ENCODE peak calls at places on chromosome 3, in nine cellular contexts. One of them, this sample, is unnamed.

GRCh38 chr3:136818191-136818850 is 605 bp upstream of the SLC35G2 start:
- DNase-seq in neural progenitor cell: peak
- DNase-seq in psoas muscle: peak
- DNase-seq in colonic mucosa: no peak
- DNase-seq in lung: no peak
- DNase-seq in stomach: peak
- DNase-seq in fibroblast of lung: peak
- DNase-seq in pancreas: peak
- DNase-seq in OCI-LY7: peak
- DNase-seq in this sample: no peak

GRCh38 chr3:37968784-37969600 is 21.6 kb upstream of the VILL start:
- DNase-seq in neural progenitor cell: no peak
- DNase-seq in psoas muscle: no peak
- DNase-seq in colonic mucosa: no peak
- DNase-seq in lung: no peak
- DNase-seq in stomach: no peak
- DNase-seq in fibroblast of lung: no peak
- DNase-seq in pancreas: no peak
- DNase-seq in OCI-LY7: no peak
- DNase-seq in this sample: no peak

GRCh38 chr3:182792901-182793662 is at the start of gene ATP11B:
- DNase-seq in neural progenitor cell: peak
- DNase-seq in psoas muscle: peak
- DNase-seq in colonic mucosa: peak
- DNase-seq in lung: peak
- DNase-seq in stomach: peak
- DNase-seq in fibroblast of lung: peak
- DNase-seq in pancreas: peak
- DNase-seq in OCI-LY7: peak
- DNase-seq in this sample: peak

GRCh38 chr3:61589856-61590255 is 28.5 kb downstream of the PTPRG start:
- DNase-seq in neural progenitor cell: no peak
- DNase-seq in psoas muscle: no peak
- DNase-seq in colonic mucosa: no peak
- DNase-seq in lung: no peak
- DNase-seq in stomach: no peak
- DNase-seq in fibroblast of lung: peak
- DNase-seq in pancreas: no peak
- DNase-seq in OCI-LY7: no peak
- DNase-seq in this sample: no peak

GRCh38 chr3:188240189-188240981 is 86.4 kb downstream of the LPP start:
- DNase-seq in neural progenitor cell: peak
- DNase-seq in psoas muscle: no peak
- DNase-seq in colonic mucosa: no peak
- DNase-seq in lung: no peak
- DNase-seq in stomach: no peak
- DNase-seq in fibroblast of lung: no peak
- DNase-seq in pancreas: no peak
- DNase-seq in OCI-LY7: peak
- DNase-seq in this sample: no peak

GRCh38 chr3:17424137-17424536 is 318.3 kb downstream of the TBC1D5 start:
- DNase-seq in neural progenitor cell: no peak
- DNase-seq in psoas muscle: no peak
- DNase-seq in colonic mucosa: no peak
- DNase-seq in lung: no peak
- DNase-seq in stomach: no peak
- DNase-seq in fibroblast of lung: peak
- DNase-seq in pancreas: no peak
- DNase-seq in OCI-LY7: no peak
- DNase-seq in this sample: no peak

GRCh38 chr3:33278106-33278672 is 947 bp downstream of the FBXL2 start:
- DNase-seq in neural progenitor cell: no peak
- DNase-seq in psoas muscle: no peak
- DNase-seq in colonic mucosa: no peak
- DNase-seq in lung: no peak
- DNase-seq in stomach: no peak
- DNase-seq in fibroblast of lung: peak
- DNase-seq in pancreas: no peak
- DNase-seq in OCI-LY7: no peak
- DNase-seq in this sample: peak

GRCh38 chr3:72255736-72256559 is 471.0 kb upstream of the PROK2 start:
- DNase-seq in neural progenitor cell: no peak
- DNase-seq in psoas muscle: no peak
- DNase-seq in colonic mucosa: peak
- DNase-seq in lung: no peak
- DNase-seq in stomach: peak
- DNase-seq in fibroblast of lung: peak
- DNase-seq in pancreas: peak
- DNase-seq in OCI-LY7: no peak
- DNase-seq in this sample: peak

GRCh38 chr3:100766069-100766468 is 56.8 kb downstream of the TFG start:
- DNase-seq in neural progenitor cell: no peak
- DNase-seq in psoas muscle: no peak
- DNase-seq in colonic mucosa: no peak
- DNase-seq in lung: no peak
- DNase-seq in stomach: no peak
- DNase-seq in fibroblast of lung: no peak
- DNase-seq in pancreas: no peak
- DNase-seq in OCI-LY7: no peak
- DNase-seq in this sample: no peak

GRCh38 chr3:124586126-124587052 is 143.9 kb upstream of the UMPS start:
- DNase-seq in neural progenitor cell: peak
- DNase-seq in psoas muscle: no peak
- DNase-seq in colonic mucosa: no peak
- DNase-seq in lung: no peak
- DNase-seq in stomach: peak
- DNase-seq in fibroblast of lung: no peak
- DNase-seq in pancreas: no peak
- DNase-seq in OCI-LY7: no peak
- DNase-seq in this sample: peak

GRCh38 chr3:135927170-135927569 is 38.4 kb upstream of the PPP2R3A start:
- DNase-seq in neural progenitor cell: no peak
- DNase-seq in psoas muscle: no peak
- DNase-seq in colonic mucosa: no peak
- DNase-seq in lung: no peak
- DNase-seq in stomach: no peak
- DNase-seq in fibroblast of lung: no peak
- DNase-seq in pancreas: no peak
- DNase-seq in OCI-LY7: no peak
- DNase-seq in this sample: no peak

GRCh38 chr3:52059781-52060180 is 3.4 kb upstream of the DUSP7 start:
- DNase-seq in neural progenitor cell: no peak
- DNase-seq in psoas muscle: no peak
- DNase-seq in colonic mucosa: no peak
- DNase-seq in lung: no peak
- DNase-seq in stomach: no peak
- DNase-seq in fibroblast of lung: no peak
- DNase-seq in pancreas: no peak
- DNase-seq in OCI-LY7: no peak
- DNase-seq in this sample: no peak

GRCh38 chr3:194185225-194185624 is 49.3 kb downstream of the HES1 start:
- DNase-seq in neural progenitor cell: peak
- DNase-seq in psoas muscle: no peak
- DNase-seq in colonic mucosa: no peak
- DNase-seq in lung: no peak
- DNase-seq in stomach: no peak
- DNase-seq in fibroblast of lung: no peak
- DNase-seq in pancreas: no peak
- DNase-seq in OCI-LY7: no peak
- DNase-seq in this sample: no peak
- H3K27ac ChIP-seq in neural progenitor cell: peak
- H3K27ac ChIP-seq in psoas muscle: no peak
- H3K27ac ChIP-seq in colonic mucosa: no peak
- H3K27ac ChIP-seq in lung: no peak
- H3K27ac ChIP-seq in stomach: no peak
- H3K27ac ChIP-seq in fibroblast of lung: no peak
- H3K27ac ChIP-seq in pancreas: no peak
- H3K27ac ChIP-seq in OCI-LY7: no peak
- H3K27ac ChIP-seq in this sample: peak

GRCh38 chr3:50320853-50321145 is 1.7 kb downstream of the HYAL2 start:
- DNase-seq in neural progenitor cell: no peak
- DNase-seq in psoas muscle: no peak
- DNase-seq in colonic mucosa: no peak
- DNase-seq in lung: no peak
- DNase-seq in stomach: no peak
- DNase-seq in fibroblast of lung: no peak
- DNase-seq in pancreas: no peak
- DNase-seq in OCI-LY7: no peak
- DNase-seq in this sample: no peak

GRCh38 chr3:50322386-50323091 is at the start of gene HYAL2:
- DNase-seq in neural progenitor cell: peak
- DNase-seq in psoas muscle: peak
- DNase-seq in colonic mucosa: peak
- DNase-seq in lung: no peak
- DNase-seq in stomach: peak
- DNase-seq in fibroblast of lung: no peak
- DNase-seq in pancreas: no peak
- DNase-seq in OCI-LY7: no peak
- DNase-seq in this sample: no peak

GRCh38 chr3:50323092-50323600 is 601 bp upstream of the HYAL2 start:
- DNase-seq in neural progenitor cell: no peak
- DNase-seq in psoas muscle: peak
- DNase-seq in colonic mucosa: no peak
- DNase-seq in lung: no peak
- DNase-seq in stomach: no peak
- DNase-seq in fibroblast of lung: no peak
- DNase-seq in pancreas: no peak
- DNase-seq in OCI-LY7: no peak
- DNase-seq in this sample: no peak

GRCh38 chr3:50321146-50321843 is 1.2 kb downstream of the HYAL2 start:
- DNase-seq in neural progenitor cell: peak
- DNase-seq in psoas muscle: peak
- DNase-seq in colonic mucosa: peak
- DNase-seq in lung: peak
- DNase-seq in stomach: peak
- DNase-seq in fibroblast of lung: peak
- DNase-seq in pancreas: peak
- DNase-seq in OCI-LY7: peak
- DNase-seq in this sample: peak

DNA sequence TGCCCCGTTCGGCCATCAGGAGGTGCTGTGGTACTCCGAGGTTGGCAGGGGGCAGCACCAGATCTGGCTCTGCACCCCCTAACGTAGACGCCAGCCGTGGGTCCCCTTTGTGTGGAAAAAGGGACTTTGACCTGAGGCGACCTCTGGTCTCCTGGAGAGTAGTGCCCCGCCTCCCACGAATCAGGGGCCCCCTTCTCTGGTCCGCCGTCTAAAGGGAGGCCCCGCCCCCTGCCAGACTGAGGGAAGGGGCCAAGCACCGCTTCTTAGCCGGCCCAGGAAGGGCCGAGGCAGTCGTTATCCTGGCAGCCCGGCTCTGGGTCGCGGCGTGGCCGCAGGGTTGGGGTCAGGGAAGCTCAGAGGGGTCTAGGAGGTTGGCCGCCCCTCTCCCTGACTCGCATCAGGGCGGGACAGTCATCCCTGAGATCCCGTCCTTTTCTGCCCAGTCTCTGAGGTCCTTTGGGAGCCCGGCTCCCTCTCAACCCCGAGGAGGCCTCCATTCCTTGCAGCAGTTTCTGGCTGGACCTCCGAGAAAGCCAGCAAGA is 630 bp downstream of the HYAL2 start:
- DNase-seq in neural progenitor cell: peak
- DNase-seq in psoas muscle: no peak
- DNase-seq in colonic mucosa: no peak
- DNase-seq in lung: peak
- DNase-seq in stomach: no peak
- DNase-seq in fibroblast of lung: no peak
- DNase-seq in pancreas: no peak
- DNase-seq in OCI-LY7: no peak
- DNase-seq in this sample: no peak
- H3K27ac ChIP-seq in neural progenitor cell: no peak
- H3K27ac ChIP-seq in psoas muscle: peak
- H3K27ac ChIP-seq in colonic mucosa: peak
- H3K27ac ChIP-seq in lung: peak
- H3K27ac ChIP-seq in stomach: peak
- H3K27ac ChIP-seq in fibroblast of lung: peak
- H3K27ac ChIP-seq in pancreas: peak
- H3K27ac ChIP-seq in OCI-LY7: no peak
- H3K27ac ChIP-seq in this sample: peak

GRCh38 chr3:111963424-111963823 is 15.4 kb upstream of the ABHD10 start:
- DNase-seq in neural progenitor cell: no peak
- DNase-seq in psoas muscle: no peak
- DNase-seq in colonic mucosa: no peak
- DNase-seq in lung: no peak
- DNase-seq in stomach: no peak
- DNase-seq in fibroblast of lung: peak
- DNase-seq in pancreas: no peak
- DNase-seq in OCI-LY7: no peak
- DNase-seq in this sample: no peak
- H3K27ac ChIP-seq in neural progenitor cell: no peak
- H3K27ac ChIP-seq in psoas muscle: no peak
- H3K27ac ChIP-seq in colonic mucosa: no peak
- H3K27ac ChIP-seq in lung: no peak
- H3K27ac ChIP-seq in stomach: no peak
- H3K27ac ChIP-seq in fibroblast of lung: peak
- H3K27ac ChIP-seq in pancreas: no peak
- H3K27ac ChIP-seq in OCI-LY7: no peak
- H3K27ac ChIP-seq in this sample: no peak

DNA sequence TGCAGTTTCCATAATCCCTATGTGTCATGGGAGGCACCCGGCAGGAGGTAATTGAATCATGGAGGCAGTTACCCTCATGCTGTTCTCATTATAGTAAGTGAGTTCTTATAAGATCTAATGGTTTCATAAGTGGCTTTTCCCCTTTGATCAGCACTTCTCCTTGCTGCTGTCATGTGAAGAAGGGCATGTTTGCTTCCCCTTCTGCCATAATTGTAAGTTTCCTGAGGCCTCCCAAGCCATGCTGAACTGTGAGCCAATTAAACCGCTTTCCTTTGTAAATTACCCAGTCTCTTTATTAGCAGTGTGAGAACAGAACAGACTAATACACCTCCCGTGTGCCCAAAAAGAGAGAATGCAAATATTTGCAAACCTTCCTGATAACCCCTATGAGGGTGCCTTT is 68.5 kb downstream of the BHLHE40 start:
- DNase-seq in neural progenitor cell: no peak
- DNase-seq in psoas muscle: no peak
- DNase-seq in colonic mucosa: no peak
- DNase-seq in lung: no peak
- DNase-seq in stomach: no peak
- DNase-seq in fibroblast of lung: no peak
- DNase-seq in pancreas: no peak
- DNase-seq in OCI-LY7: no peak
- DNase-seq in this sample: no peak
- H3K27ac ChIP-seq in neural progenitor cell: no peak
- H3K27ac ChIP-seq in psoas muscle: no peak
- H3K27ac ChIP-seq in colonic mucosa: no peak
- H3K27ac ChIP-seq in lung: no peak
- H3K27ac ChIP-seq in stomach: no peak
- H3K27ac ChIP-seq in fibroblast of lung: no peak
- H3K27ac ChIP-seq in pancreas: no peak
- H3K27ac ChIP-seq in OCI-LY7: no peak
- H3K27ac ChIP-seq in this sample: no peak

This sample was measured in hepatocyte.